ENCODE peak calls at places on chromosomes 2 and 18, in seven cellular contexts. One of them, this sample, is unnamed.

GRCh38 chr2:20448246-20449046 is 1.6 kb downstream of the RHOB start:
- DNase-seq in fibroblast of lung: peak; percentile 41
- DNase-seq in lower lobe of right lung: no peak
- DNase-seq in colonic mucosa: no peak
- DNase-seq in AG04450: no peak
- DNase-seq in bronchial epithelial cell: no peak
- DNase-seq in Peyer's patch: no peak
- DNase-seq in this sample: no peak

GRCh38 chr2:109372614-109373013 is 241.2 kb downstream of the SEPTIN10 start:
- DNase-seq in bronchial epithelial cell: no peak
- DNase-seq in AG04450: no peak
- DNase-seq in Peyer's patch: no peak
- DNase-seq in lower lobe of right lung: no peak
- DNase-seq in fibroblast of lung: no peak
- DNase-seq in colonic mucosa: peak; percentile 19
- DNase-seq in this sample: no peak

GRCh38 chr2:73105511-73105971 is 7.2 kb downstream of the RAB11FIP5 start:
- DNase-seq in AG04450: no peak
- DNase-seq in bronchial epithelial cell: no peak
- DNase-seq in fibroblast of lung: no peak
- DNase-seq in lower lobe of right lung: no peak
- DNase-seq in colonic mucosa: no peak
- DNase-seq in Peyer's patch: no peak
- DNase-seq in this sample: no peak

GRCh38 chr18:14943486-14943885 is 195.5 kb downstream of the ANKRD30B start:
- DNase-seq in AG04450: no peak
- DNase-seq in bronchial epithelial cell: no peak
- DNase-seq in Peyer's patch: no peak
- DNase-seq in lower lobe of right lung: no peak
- DNase-seq in colonic mucosa: no peak
- DNase-seq in fibroblast of lung: no peak
- DNase-seq in this sample: no peak

GRCh38 chr2:57156231-57156924 is 890.2 kb upstream of the VRK2 start:
- DNase-seq in colonic mucosa: no peak
- DNase-seq in AG04450: no peak
- DNase-seq in lower lobe of right lung: no peak
- DNase-seq in fibroblast of lung: no peak
- DNase-seq in Peyer's patch: no peak
- DNase-seq in bronchial epithelial cell: no peak
- DNase-seq in this sample: no peak

GRCh38 chr18:28581503-28582169 is 404.7 kb upstream of the CDH2 start:
- DNase-seq in Peyer's patch: no peak
- DNase-seq in bronchial epithelial cell: no peak
- DNase-seq in AG04450: no peak
- DNase-seq in colonic mucosa: no peak
- DNase-seq in lower lobe of right lung: no peak
- DNase-seq in fibroblast of lung: no peak
- DNase-seq in this sample: no peak

GRCh38 chr2:101199153-101199810 is 48.1 kb upstream of the TBC1D8 start:
- DNase-seq in lower lobe of right lung: no peak
- DNase-seq in colonic mucosa: no peak
- DNase-seq in bronchial epithelial cell: peak; percentile 79
- DNase-seq in fibroblast of lung: peak; percentile 74
- DNase-seq in AG04450: no peak
- DNase-seq in Peyer's patch: no peak
- DNase-seq in this sample: no peak

GRCh38 chr2:96353606-96354095 is 18.1 kb downstream of the NCAPH start:
- DNase-seq in colonic mucosa: no peak
- DNase-seq in Peyer's patch: no peak
- DNase-seq in bronchial epithelial cell: no peak
- DNase-seq in fibroblast of lung: no peak
- DNase-seq in AG04450: no peak
- DNase-seq in lower lobe of right lung: no peak
- DNase-seq in this sample: no peak

GRCh38 chr2:217070043-217070430 is 210.2 kb upstream of the TNP1 start:
- DNase-seq in Peyer's patch: no peak
- DNase-seq in lower lobe of right lung: no peak
- DNase-seq in bronchial epithelial cell: no peak
- DNase-seq in AG04450: no peak
- DNase-seq in fibroblast of lung: no peak
- DNase-seq in colonic mucosa: no peak
- DNase-seq in this sample: no peak

GRCh38 chr2:134107402-134107801 is 146.5 kb upstream of the MGAT5 start:
- DNase-seq in bronchial epithelial cell: no peak
- DNase-seq in Peyer's patch: no peak
- DNase-seq in AG04450: no peak
- DNase-seq in fibroblast of lung: no peak
- DNase-seq in colonic mucosa: no peak
- DNase-seq in lower lobe of right lung: no peak
- DNase-seq in this sample: no peak

GRCh38 chr18:60554961-60555360 is 182.4 kb upstream of the MC4R start:
- DNase-seq in Peyer's patch: no peak
- DNase-seq in lower lobe of right lung: no peak
- DNase-seq in AG04450: no peak
- DNase-seq in colonic mucosa: no peak
- DNase-seq in fibroblast of lung: no peak
- DNase-seq in bronchial epithelial cell: no peak
- DNase-seq in this sample: no peak

GRCh38 chr2:216362730-216363129 is 9.6 kb downstream of the MARCHF4 start:
- DNase-seq in Peyer's patch: no peak
- DNase-seq in lower lobe of right lung: no peak
- DNase-seq in colonic mucosa: no peak
- DNase-seq in fibroblast of lung: peak; percentile 90
- DNase-seq in AG04450: peak; percentile 76
- DNase-seq in bronchial epithelial cell: peak; percentile 99
- DNase-seq in this sample: no peak

GRCh38 chr18:80137137-80137536 is 28.1 kb downstream of the ADNP2 start:
- DNase-seq in AG04450: no peak
- DNase-seq in lower lobe of right lung: no peak
- DNase-seq in bronchial epithelial cell: no peak
- DNase-seq in colonic mucosa: no peak
- DNase-seq in fibroblast of lung: no peak
- DNase-seq in Peyer's patch: no peak
- DNase-seq in this sample: no peak

GRCh38 chr18:26540041-26540628 is 8.2 kb downstream of the KCTD1 start:
- DNase-seq in bronchial epithelial cell: peak; percentile 78
- DNase-seq in colonic mucosa: no peak
- DNase-seq in lower lobe of right lung: no peak
- DNase-seq in fibroblast of lung: no peak
- DNase-seq in AG04450: no peak
- DNase-seq in Peyer's patch: no peak
- DNase-seq in this sample: no peak

GRCh38 chr18:40485318-40485717 is 1469.7 kb upstream of the PIK3C3 start:
- DNase-seq in fibroblast of lung: peak; percentile 25
- DNase-seq in AG04450: peak; percentile 20
- DNase-seq in lower lobe of right lung: no peak
- DNase-seq in colonic mucosa: no peak
- DNase-seq in Peyer's patch: no peak
- DNase-seq in bronchial epithelial cell: peak; percentile 43
- DNase-seq in this sample: no peak

GRCh38 chr2:190698895-190699294 is 50.0 kb downstream of the NAB1 start:
- DNase-seq in AG04450: no peak
- DNase-seq in bronchial epithelial cell: no peak
- DNase-seq in lower lobe of right lung: no peak
- DNase-seq in colonic mucosa: no peak
- DNase-seq in Peyer's patch: no peak
- DNase-seq in fibroblast of lung: no peak
- DNase-seq in this sample: no peak

GRCh38 chr2:61263848-61264247 is 101.9 kb downstream of the C2orf74 start:
- DNase-seq in Peyer's patch: no peak
- DNase-seq in fibroblast of lung: no peak
- DNase-seq in colonic mucosa: no peak
- DNase-seq in lower lobe of right lung: no peak
- DNase-seq in AG04450: no peak
- DNase-seq in bronchial epithelial cell: no peak
- DNase-seq in this sample: no peak

GRCh38 chr18:63314991-63315662 is 4.4 kb downstream of the BCL2 start:
- DNase-seq in bronchial epithelial cell: no peak
- DNase-seq in lower lobe of right lung: no peak
- DNase-seq in AG04450: no peak
- DNase-seq in Peyer's patch: no peak
- DNase-seq in colonic mucosa: no peak
- DNase-seq in fibroblast of lung: no peak
- DNase-seq in this sample: no peak

GRCh38 chr18:55485666-55486065 is 102.3 kb downstream of the TCF4 start:
- DNase-seq in Peyer's patch: no peak
- DNase-seq in fibroblast of lung: peak; percentile 64
- DNase-seq in bronchial epithelial cell: no peak
- DNase-seq in AG04450: no peak
- DNase-seq in colonic mucosa: no peak
- DNase-seq in lower lobe of right lung: no peak
- DNase-seq in this sample: no peak

DNA sequence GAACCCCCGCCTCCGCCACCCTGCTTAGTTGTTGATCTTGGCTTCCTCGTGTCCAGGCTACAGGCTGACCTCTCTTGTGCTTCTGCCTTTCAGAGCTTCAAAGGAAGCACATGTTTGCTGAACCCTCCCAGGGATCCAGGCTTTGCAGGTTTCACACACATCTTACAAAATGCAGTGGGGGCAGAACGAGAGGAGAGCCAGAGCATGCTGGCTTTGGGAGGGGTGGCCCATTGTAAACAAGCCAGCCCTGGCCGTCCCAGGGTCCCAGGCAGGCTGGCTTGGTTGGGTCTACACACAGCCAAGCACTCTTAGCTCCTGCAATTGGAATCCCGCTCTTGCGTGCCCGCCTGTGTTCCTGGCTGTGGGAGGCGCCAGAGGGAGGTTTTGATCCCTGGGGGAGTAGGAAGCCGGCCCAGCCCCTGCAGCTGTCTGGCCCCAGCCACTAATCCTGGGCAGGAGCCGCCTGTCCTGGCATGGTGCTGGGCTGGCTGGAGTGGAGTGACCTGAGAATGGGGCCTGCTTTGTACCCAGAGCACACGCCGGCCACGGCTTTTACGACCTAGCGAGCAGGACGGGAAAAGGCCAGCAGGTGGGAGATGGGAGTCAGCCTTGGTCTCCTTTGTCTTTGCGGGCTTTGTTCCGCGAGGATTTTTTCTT is 53.9 kb downstream of the SH3BP4 start:
- DNase-seq in AG04450: no peak
- DNase-seq in colonic mucosa: peak; percentile 68
- DNase-seq in fibroblast of lung: no peak
- DNase-seq in bronchial epithelial cell: no peak
- DNase-seq in Peyer's patch: no peak
- DNase-seq in lower lobe of right lung: no peak
- DNase-seq in this sample: no peak
- TF ChIP-seq CTCF in AG04450: peak; percentile 4
- TF ChIP-seq CTCF in colonic mucosa: no peak
- TF ChIP-seq CTCF in fibroblast of lung: no peak
- TF ChIP-seq CTCF in bronchial epithelial cell: peak; percentile 4
- TF ChIP-seq CTCF in Peyer's patch: no peak
- TF ChIP-seq CTCF in lower lobe of right lung: no peak
- TF ChIP-seq CTCF in this sample: no peak

DNA sequence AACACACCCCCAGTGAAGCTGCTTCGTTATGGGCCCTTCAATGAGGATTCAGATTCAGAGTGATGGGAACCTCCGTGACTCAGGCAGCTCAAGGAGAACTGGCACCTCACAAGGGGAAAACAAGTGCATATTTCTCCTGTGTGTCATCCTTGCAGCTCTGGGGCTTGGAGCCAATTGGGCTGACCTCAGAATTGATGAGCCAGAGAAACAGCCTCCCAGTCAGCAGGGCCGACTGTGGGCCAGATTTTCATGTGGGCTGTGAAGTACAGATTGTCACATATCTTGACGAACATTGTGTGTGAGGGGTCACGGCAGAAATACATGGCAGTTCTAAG is 189.6 kb upstream of the SP5 start:
- DNase-seq in Peyer's patch: peak; percentile 19
- DNase-seq in AG04450: peak; percentile 86
- DNase-seq in colonic mucosa: peak; percentile 35
- DNase-seq in fibroblast of lung: peak; percentile 97
- DNase-seq in lower lobe of right lung: peak; percentile 48
- DNase-seq in bronchial epithelial cell: peak; percentile 92
- DNase-seq in this sample: peak; percentile 15
- H3K4me3 ChIP-seq in Peyer's patch: no peak overlapping the region
- H3K4me3 ChIP-seq in AG04450: no peak overlapping the region
- H3K4me3 ChIP-seq in colonic mucosa: no peak overlapping the region
- H3K4me3 ChIP-seq in fibroblast of lung: no peak overlapping the region
- H3K4me3 ChIP-seq in lower lobe of right lung: no peak overlapping the region
- H3K4me3 ChIP-seq in bronchial epithelial cell: no peak overlapping the region
- H3K4me3 ChIP-seq in this sample: no peak overlapping the region

GRCh38 chr18:48137354-48138208 is 207.1 kb upstream of the SMAD2 start:
- DNase-seq in fibroblast of lung: no peak
- DNase-seq in bronchial epithelial cell: no peak
- DNase-seq in Peyer's patch: no peak
- DNase-seq in lower lobe of right lung: no peak
- DNase-seq in colonic mucosa: peak; percentile 73
- DNase-seq in AG04450: no peak
- DNase-seq in this sample: no peak

GRCh38 chr18:48134609-48135008 is 204.2 kb upstream of the SMAD2 start:
- DNase-seq in Peyer's patch: no peak
- DNase-seq in AG04450: no peak
- DNase-seq in fibroblast of lung: no peak
- DNase-seq in colonic mucosa: no peak
- DNase-seq in lower lobe of right lung: no peak
- DNase-seq in bronchial epithelial cell: no peak
- DNase-seq in this sample: no peak

GRCh38 chr18:48135436-48135966 is 205.0 kb upstream of the SMAD2 start:
- DNase-seq in AG04450: no peak
- DNase-seq in lower lobe of right lung: no peak
- DNase-seq in fibroblast of lung: no peak
- DNase-seq in colonic mucosa: peak; percentile 46
- DNase-seq in Peyer's patch: no peak
- DNase-seq in bronchial epithelial cell: no peak
- DNase-seq in this sample: no peak

GRCh38 chr18:48136544-48137353 is 206.3 kb upstream of the SMAD2 start:
- DNase-seq in fibroblast of lung: no peak
- DNase-seq in AG04450: no peak
- DNase-seq in Peyer's patch: no peak
- DNase-seq in lower lobe of right lung: peak; percentile 62
- DNase-seq in bronchial epithelial cell: no peak
- DNase-seq in colonic mucosa: peak; percentile 68
- DNase-seq in this sample: no peak

DNA sequence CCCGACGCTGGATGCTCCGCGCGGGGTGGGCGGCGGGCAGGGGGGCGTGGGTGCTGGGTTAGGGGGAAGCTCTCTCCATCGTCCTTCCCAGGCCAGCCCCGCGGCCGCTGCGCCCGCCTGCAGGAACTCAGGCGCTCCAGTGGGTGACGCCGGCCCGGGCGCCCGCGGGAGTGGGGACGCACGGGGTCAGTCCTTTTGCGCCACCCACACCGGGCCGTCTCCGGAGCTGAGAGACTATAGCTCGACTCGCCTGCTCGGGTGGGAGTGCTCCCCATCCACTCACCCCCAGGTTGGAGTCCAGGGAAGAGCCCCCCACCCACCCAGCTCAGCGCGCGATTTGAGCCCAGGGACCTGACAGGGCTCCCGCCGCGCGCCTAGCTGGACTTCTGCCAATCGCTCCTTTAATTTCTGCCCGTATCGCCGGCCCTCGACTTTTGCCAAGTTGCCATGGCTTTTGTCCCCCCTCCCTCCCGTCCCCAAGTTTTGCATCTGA is 205.6 kb upstream of the SMAD2 start:
- DNase-seq in fibroblast of lung: no peak
- DNase-seq in colonic mucosa: peak; percentile 65
- DNase-seq in Peyer's patch: no peak
- DNase-seq in lower lobe of right lung: peak; percentile 56
- DNase-seq in bronchial epithelial cell: no peak
- DNase-seq in AG04450: no peak
- DNase-seq in this sample: no peak
- H3K27me3 ChIP-seq in fibroblast of lung: peaks cover 28% of the 10 kb centered on the region
- H3K27me3 ChIP-seq in colonic mucosa: peaks cover 11% of the 10 kb centered on the region
- H3K27me3 ChIP-seq in Peyer's patch: no peaks in the 10 kb centered on the region
- H3K27me3 ChIP-seq in lower lobe of right lung: peaks cover 14% of the 10 kb centered on the region
- H3K27me3 ChIP-seq in bronchial epithelial cell: no peaks in the 10 kb centered on the region
- H3K27me3 ChIP-seq in AG04450: peaks cover 51% of the 10 kb centered on the region
- H3K27me3 ChIP-seq in this sample: peaks cover 12% of the 10 kb centered on the region

GRCh38 chr2:108194409-108195132 is 45.2 kb upstream of the SULT1C3 start:
- DNase-seq in Peyer's patch: no peak
- DNase-seq in AG04450: no peak
- DNase-seq in colonic mucosa: no peak
- DNase-seq in bronchial epithelial cell: peak; percentile 29
- DNase-seq in lower lobe of right lung: no peak
- DNase-seq in fibroblast of lung: peak; percentile 17
- DNase-seq in this sample: no peak
- TF ChIP-seq CTCF in Peyer's patch: no peak
- TF ChIP-seq CTCF in AG04450: peak; percentile 45
- TF ChIP-seq CTCF in colonic mucosa: peak; percentile 52
- TF ChIP-seq CTCF in bronchial epithelial cell: no peak
- TF ChIP-seq CTCF in lower lobe of right lung: peak; percentile 41
- TF ChIP-seq CTCF in fibroblast of lung: peak; percentile 35
- TF ChIP-seq CTCF in this sample: peak; percentile 58